ENCODE peak calls at places on chromosomes 2 and 18, in five cellular contexts. One of them, this sample, is unnamed.
A peak's percentile ranks its signal among the peaks of the same experiment; 100 is the strongest.

GRCh38 chr2:232979871-232980461 is 33.1 kb downstream of the NGEF start:
- DNase-seq in WTC11: no peak
- DNase-seq in cardiac fibroblast: peak; percentile 81
- DNase-seq in AG10803: peak; percentile 36
- DNase-seq in OCI-LY7: no peak
- DNase-seq in this sample: no peak

GRCh38 chr2:199144036-199144435 is 313.7 kb downstream of the SATB2 start:
- DNase-seq in WTC11: no peak
- DNase-seq in OCI-LY7: no peak
- DNase-seq in AG10803: peak; percentile 35
- DNase-seq in cardiac fibroblast: no peak
- DNase-seq in this sample: no peak

GRCh38 chr2:225041871-225042799 is at the start of gene DOCK10:
- DNase-seq in OCI-LY7: peak; percentile 66
- DNase-seq in AG10803: peak; percentile 77
- DNase-seq in cardiac fibroblast: peak; percentile 68
- DNase-seq in WTC11: peak; percentile 39
- DNase-seq in this sample: peak; percentile 75

GRCh38 chr2:2877427-2877826 is 500.2 kb downstream of the EIPR1 start:
- DNase-seq in WTC11: no peak
- DNase-seq in cardiac fibroblast: no peak
- DNase-seq in AG10803: no peak
- DNase-seq in OCI-LY7: no peak
- DNase-seq in this sample: no peak

GRCh38 chr18:23563377-23564043 is 22.8 kb downstream of the NPC1 start:
- DNase-seq in OCI-LY7: no peak
- DNase-seq in AG10803: peak; percentile 53
- DNase-seq in WTC11: no peak
- DNase-seq in cardiac fibroblast: peak; percentile 64
- DNase-seq in this sample: no peak

GRCh38 chr2:217360781-217361485 is 501.1 kb upstream of the TNP1 start:
- DNase-seq in AG10803: peak; percentile 94
- DNase-seq in OCI-LY7: no peak
- DNase-seq in WTC11: no peak
- DNase-seq in cardiac fibroblast: peak; percentile 73
- DNase-seq in this sample: no peak

GRCh38 chr2:119179951-119180350 is 21.4 kb upstream of the C1QL2 start:
- DNase-seq in cardiac fibroblast: no peak
- DNase-seq in AG10803: no peak
- DNase-seq in OCI-LY7: no peak
- DNase-seq in WTC11: no peak
- DNase-seq in this sample: no peak

GRCh38 chr2:235411905-235412304 is 81.9 kb upstream of the AGAP1 start:
- DNase-seq in WTC11: no peak
- DNase-seq in cardiac fibroblast: no peak
- DNase-seq in OCI-LY7: no peak
- DNase-seq in AG10803: no peak
- DNase-seq in this sample: no peak

GRCh38 chr2:44549856-44550255 is 188.1 kb downstream of the CAMKMT start:
- DNase-seq in cardiac fibroblast: peak; percentile 55
- DNase-seq in WTC11: no peak
- DNase-seq in AG10803: peak; percentile 46
- DNase-seq in OCI-LY7: no peak
- DNase-seq in this sample: no peak

GRCh38 chr2:70420005-70420580 is 118.2 kb upstream of the FAM136A start:
- DNase-seq in cardiac fibroblast: no peak
- DNase-seq in OCI-LY7: no peak
- DNase-seq in WTC11: no peak
- DNase-seq in AG10803: no peak
- DNase-seq in this sample: no peak

GRCh38 chr18:79567481-79568147 is 112.0 kb upstream of the CTDP1 start:
- DNase-seq in OCI-LY7: no peak
- DNase-seq in AG10803: peak; percentile 93
- DNase-seq in WTC11: peak; percentile 54
- DNase-seq in cardiac fibroblast: peak; percentile 94
- DNase-seq in this sample: no peak

GRCh38 chr18:48851563-48851962 is 99.2 kb downstream of the SMAD7 start:
- DNase-seq in OCI-LY7: no peak
- DNase-seq in WTC11: no peak
- DNase-seq in AG10803: no peak
- DNase-seq in cardiac fibroblast: peak; percentile 42
- DNase-seq in this sample: peak; percentile 63

GRCh38 chr2:74070991-74071390 is 76.7 kb downstream of the BOLA3 start:
- DNase-seq in OCI-LY7: no peak
- DNase-seq in AG10803: no peak
- DNase-seq in cardiac fibroblast: no peak
- DNase-seq in WTC11: no peak
- DNase-seq in this sample: no peak

GRCh38 chr2:131036696-131037397 is 56.4 kb downstream of the FAM168B start:
- DNase-seq in WTC11: no peak
- DNase-seq in OCI-LY7: no peak
- DNase-seq in AG10803: no peak
- DNase-seq in cardiac fibroblast: no peak
- DNase-seq in this sample: no peak

GRCh38 chr2:133193544-133193943 is 374.7 kb downstream of the NCKAP5 start:
- DNase-seq in cardiac fibroblast: no peak
- DNase-seq in AG10803: no peak
- DNase-seq in OCI-LY7: no peak
- DNase-seq in WTC11: no peak
- DNase-seq in this sample: no peak

GRCh38 chr2:148674063-148675020 is 29.8 kb downstream of the EPC2 start:
- DNase-seq in WTC11: peak; percentile 55
- DNase-seq in cardiac fibroblast: peak; percentile 48
- DNase-seq in OCI-LY7: peak; percentile 46
- DNase-seq in AG10803: no peak
- DNase-seq in this sample: peak; percentile 45

GRCh38 chr2:59096952-59097351 is 855.8 kb upstream of the FANCL start:
- DNase-seq in OCI-LY7: no peak
- DNase-seq in cardiac fibroblast: no peak
- DNase-seq in AG10803: no peak
- DNase-seq in WTC11: no peak
- DNase-seq in this sample: no peak

GRCh38 chr2:228493852-228494251 is 312.4 kb upstream of the SPHKAP start:
- DNase-seq in WTC11: no peak
- DNase-seq in AG10803: no peak
- DNase-seq in cardiac fibroblast: no peak
- DNase-seq in OCI-LY7: no peak
- DNase-seq in this sample: no peak

GRCh38 chr18:42274488-42275137 is 319.6 kb downstream of the PIK3C3 start:
- DNase-seq in AG10803: peak; percentile 55
- DNase-seq in cardiac fibroblast: peak; percentile 23
- DNase-seq in WTC11: no peak
- DNase-seq in OCI-LY7: peak; percentile 1
- DNase-seq in this sample: no peak

GRCh38 chr2:101467306-101467705 is 7.6 kb downstream of the RFX8 start:
- DNase-seq in AG10803: peak; percentile 60
- DNase-seq in cardiac fibroblast: no peak
- DNase-seq in WTC11: no peak
- DNase-seq in OCI-LY7: no peak
- DNase-seq in this sample: no peak

DNA sequence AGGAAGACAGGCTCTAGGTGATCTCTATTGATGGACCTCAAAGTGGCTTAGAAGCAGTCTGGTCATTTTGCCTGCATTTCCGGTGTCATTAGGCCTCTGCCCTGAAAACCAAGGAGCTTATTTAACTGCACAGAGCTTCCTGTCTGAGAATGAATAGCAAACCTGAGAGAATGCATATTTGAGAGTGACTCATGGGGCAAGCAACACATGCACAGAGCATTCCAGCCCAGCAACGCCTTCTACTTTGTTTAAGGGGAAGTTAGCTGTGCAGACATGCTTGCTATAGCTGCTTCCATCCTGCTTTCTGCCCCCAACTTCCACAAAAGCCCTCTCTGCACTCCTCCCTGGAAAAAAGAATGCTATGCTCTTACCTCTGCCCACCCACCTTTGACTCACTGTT is 232.8 kb downstream of the GRB14 start:
- DNase-seq in cardiac fibroblast: peak; percentile 81
- DNase-seq in OCI-LY7: no peak
- DNase-seq in WTC11: no peak
- DNase-seq in AG10803: peak; percentile 76
- DNase-seq in this sample: peak; percentile 2
- TF ChIP-seq CTCF in cardiac fibroblast: no peak
- TF ChIP-seq CTCF in OCI-LY7: no peak
- TF ChIP-seq CTCF in WTC11: no peak
- TF ChIP-seq CTCF in AG10803: no peak
- TF ChIP-seq CTCF in this sample: no peak

GRCh38 chr2:23464156-23464555 is 79.2 kb downstream of the KLHL29 start:
- DNase-seq in cardiac fibroblast: no peak
- DNase-seq in OCI-LY7: no peak
- DNase-seq in AG10803: no peak
- DNase-seq in WTC11: no peak
- DNase-seq in this sample: no peak
- TF ChIP-seq CTCF in cardiac fibroblast: no peak
- TF ChIP-seq CTCF in OCI-LY7: no peak
- TF ChIP-seq CTCF in AG10803: no peak
- TF ChIP-seq CTCF in WTC11: no peak
- TF ChIP-seq CTCF in this sample: no peak

GRCh38 chr2:135874966-135875365 is 1.3 kb downstream of the MCM6 start:
- DNase-seq in cardiac fibroblast: no peak
- DNase-seq in WTC11: no peak
- DNase-seq in OCI-LY7: no peak
- DNase-seq in AG10803: no peak
- DNase-seq in this sample: no peak

GRCh38 chr2:135875491-135876065 is 665 bp downstream of the MCM6 start:
- DNase-seq in WTC11: peak; percentile 52
- DNase-seq in OCI-LY7: peak; percentile 70
- DNase-seq in cardiac fibroblast: peak; percentile 56
- DNase-seq in AG10803: peak; percentile 57
- DNase-seq in this sample: peak; percentile 74

GRCh38 chr2:135870571-135870970 is 5.7 kb downstream of the MCM6 start:
- DNase-seq in cardiac fibroblast: no peak
- DNase-seq in AG10803: no peak
- DNase-seq in OCI-LY7: no peak
- DNase-seq in WTC11: no peak
- DNase-seq in this sample: no peak

DNA sequence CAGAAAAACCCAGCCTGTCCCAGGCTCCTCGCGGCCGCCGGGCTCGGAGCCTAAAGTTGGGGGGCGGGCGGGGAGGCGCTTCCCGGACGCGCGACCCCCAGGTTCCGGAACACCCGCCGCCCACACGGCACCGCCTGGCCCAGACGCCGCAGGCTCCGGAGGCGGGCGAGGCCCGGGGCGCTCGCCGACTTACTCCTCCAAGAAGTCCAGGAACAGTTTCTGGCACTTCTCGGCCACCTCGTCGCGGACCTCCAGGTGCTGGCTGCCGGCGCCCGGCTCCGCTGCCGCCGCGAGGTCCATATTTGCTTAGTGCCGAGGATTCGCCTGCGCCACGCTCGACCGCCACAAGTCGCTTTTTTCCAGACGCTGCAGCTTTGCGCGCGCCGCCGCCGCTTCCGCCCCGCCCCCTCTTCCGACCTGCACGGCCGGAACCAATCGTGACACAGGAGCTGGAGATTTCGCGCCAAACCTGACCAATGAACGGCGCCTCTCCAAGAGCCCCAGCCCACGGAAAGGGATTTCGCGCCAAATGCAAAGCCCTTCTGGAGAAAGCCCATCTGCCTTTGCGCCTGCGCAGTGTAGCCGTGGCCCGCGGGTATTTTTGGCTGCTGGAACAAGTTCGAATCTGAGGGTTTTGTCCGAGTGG is at the start of gene MCM6:
- DNase-seq in AG10803: peak; percentile 99
- DNase-seq in OCI-LY7: peak; percentile 100
- DNase-seq in WTC11: peak; percentile 98
- DNase-seq in cardiac fibroblast: peak; percentile 99
- DNase-seq in this sample: peak; percentile 96
- TF ChIP-seq CTCF in AG10803: no peak
- TF ChIP-seq CTCF in OCI-LY7: peak; percentile 15
- TF ChIP-seq CTCF in WTC11: no peak
- TF ChIP-seq CTCF in cardiac fibroblast: no peak
- TF ChIP-seq CTCF in this sample: no peak

GRCh38 chr2:239272626-239273025 is 128.2 kb downstream of the HDAC4 start:
- DNase-seq in cardiac fibroblast: no peak
- DNase-seq in OCI-LY7: no peak
- DNase-seq in AG10803: no peak
- DNase-seq in WTC11: no peak
- DNase-seq in this sample: no peak
- TF ChIP-seq CTCF in cardiac fibroblast: no peak
- TF ChIP-seq CTCF in OCI-LY7: no peak
- TF ChIP-seq CTCF in AG10803: no peak
- TF ChIP-seq CTCF in WTC11: no peak
- TF ChIP-seq CTCF in this sample: no peak